ENCODE peak calls at places on chromosomes 11 and 22, in eight cellular contexts. Y is IMR-90, C is neural crest cell, S is psoas muscle, D is uterus, R is fibroblast of the aortic adventitia, K is colonic mucosa, N is CD14-positive monocyte. B is an unnamed sample.

GRCh38 chr11:87352759-87353707 is 315.3 kb downstream of the TMEM135 start:
- DNase-seq in Y (peak; percentile 64), C (peak; percentile 95), S (peak; percentile 84), D (peak; percentile 84), R (peak; percentile 76), K (peak; percentile 85), N (peak; percentile 73), B (peak; percentile 89)

GRCh38 chr11:86673872-86674750 is 1.7 kb upstream of the ME3 start:
- DNase-seq in Y (no peak), C (no peak), S (no peak), D (no peak), R (no peak), K (no peak), N (no peak), B (no peak)

GRCh38 chr11:1815311-1815710 is 19.5 kb upstream of the SYT8 start:
- DNase-seq in Y (no peak), C (no peak), S (no peak), D (no peak), R (no peak), K (no peak), N (no peak), B (no peak)

GRCh38 chr11:119356349-119357031 is 10.0 kb upstream of the MFRP start:
- DNase-seq in Y (peak; percentile 66), C (peak; percentile 85), S (peak; percentile 84), D (peak; percentile 86), R (peak; percentile 73), K (peak; percentile 87), N (peak; percentile 74), B (peak; percentile 88)

GRCh38 chr22:42792909-42793847 is 63.9 kb downstream of the ARFGAP3 start:
- DNase-seq in Y (no peak), C (no peak), S (peak; percentile 56), D (no peak), R (no peak), K (no peak), N (no peak), B (no peak)

GRCh38 chr11:87142594-87142993 is 104.9 kb downstream of the TMEM135 start:
- DNase-seq in Y (no peak), C (no peak), S (no peak), D (no peak), R (no peak), K (no peak), N (no peak), B (no peak)

GRCh38 chr11:65547446-65548125 is 10.6 kb downstream of the LTBP3 start:
- DNase-seq in Y (no peak), C (no peak), S (no peak), D (no peak), R (no peak), K (no peak), N (no peak), B (no peak)

GRCh38 chr22:46057206-46057605 is 80.2 kb upstream of the WNT7B start:
- DNase-seq in Y (no peak), C (no peak), S (no peak), D (peak; percentile 45), R (peak; percentile 62), K (no peak), N (no peak), B (peak; percentile 22)

GRCh38 chr11:128448487-128448886 is 138.9 kb downstream of the ETS1 start:
- DNase-seq in Y (peak; percentile 87), C (no peak), S (no peak), D (no peak), R (peak; percentile 27), K (peak; percentile 86), N (no peak), B (peak; percentile 82)

GRCh38 chr11:85930879-85931366 is 75.7 kb downstream of the CCDC83 start:
- DNase-seq in Y (no peak), C (no peak), S (no peak), D (no peak), R (no peak), K (no peak), N (no peak), B (no peak)

GRCh38 chr11:76317296-76317695 is 63.6 kb downstream of the THAP12 start:
- DNase-seq in Y (no peak), C (no peak), S (no peak), D (no peak), R (no peak), K (no peak), N (no peak), B (no peak)

GRCh38 chr11:12066056-12066798 is 44.2 kb upstream of the MICAL2 start:
- DNase-seq in Y (peak; percentile 98), C (no peak), S (no peak), D (no peak), R (peak; percentile 89), K (no peak), N (peak; percentile 63), B (no peak)

GRCh38 chr11:132312616-132313210 is 942.3 kb downstream of the NTM start:
- DNase-seq in Y (peak; percentile 46), C (peak; percentile 18), S (no peak), D (no peak), R (peak; percentile 33), K (no peak), N (no peak), B (no peak)

GRCh38 chr11:77557553-77557952 is 32.2 kb upstream of the AQP11 start:
- DNase-seq in Y (peak; percentile 9), C (no peak), S (no peak), D (no peak), R (no peak), K (peak; percentile 35), N (no peak), B (peak; percentile 50)

GRCh38 chr22:37930270-37930951 is 23.0 kb downstream of the C22orf23 start:
- DNase-seq in Y (peak; percentile 14), C (no peak), S (no peak), D (no peak), R (peak; percentile 33), K (no peak), N (no peak), B (no peak)

GRCh38 chr11:83070878-83071640 is 638 bp downstream of the RAB30 start:
- DNase-seq in Y (peak; percentile 26), C (no peak), S (peak; percentile 52), D (peak; percentile 66), R (peak; percentile 41), K (peak; percentile 46), N (no peak), B (peak; percentile 63)

GRCh38 chr22:25162561-25162960 is 37.1 kb upstream of the CRYBB3 start:
- DNase-seq in Y (no peak), C (no peak), S (no peak), D (no peak), R (no peak), K (no peak), N (no peak), B (no peak)

GRCh38 chr11:73969991-73970800 is 12.4 kb downstream of the UCP2 start:
- DNase-seq in Y (no peak), C (no peak), S (no peak), D (no peak), R (no peak), K (no peak), N (peak; percentile 36), B (peak; percentile 28)

GRCh38 chr11:100927579-100927978 is 202.0 kb downstream of the PGR start:
- DNase-seq in Y (no peak), C (no peak), S (no peak), D (no peak), R (no peak), K (no peak), N (no peak), B (no peak)

GRCh38 chr11:43269229-43269928 is 42.4 kb upstream of the API5 start:
- DNase-seq in Y (no peak), C (no peak), S (no peak), D (no peak), R (no peak), K (no peak), N (no peak), B (no peak)

GRCh38 chr11:6468712-6469495 is 4.8 kb downstream of the TRIM3 start:
- DNase-seq in Y (peak; percentile 87), C (peak; percentile 68), S (peak; percentile 84), D (peak; percentile 89), R (peak; percentile 81), K (peak; percentile 91), N (peak; percentile 83), B (peak; percentile 82)

GRCh38 chr11:8258289-8258688 is 5.4 kb downstream of the LMO1 start:
- DNase-seq in Y (no peak), C (no peak), S (peak; percentile 52), D (no peak), R (no peak), K (no peak), N (peak; percentile 36), B (no peak)

GRCh38 chr11:134864233-134864967 is 452.4 kb upstream of the B3GAT1 start:
- DNase-seq in Y (no peak), C (no peak), S (no peak), D (no peak), R (no peak), K (no peak), N (no peak), B (no peak)

GRCh38 chr11:737366-737765 is 9.9 kb upstream of the TALDO1 start:
- DNase-seq in Y (no peak), C (no peak), S (no peak), D (no peak), R (no peak), K (no peak), N (no peak), B (no peak)

GRCh38 chr11:95435192-95435591 is 204.2 kb upstream of the SESN3 start:
- DNase-seq in Y (no peak), C (no peak), S (no peak), D (no peak), R (no peak), K (no peak), N (no peak), B (no peak)
- TF ChIP-seq CTCF in Y (no peak), C (no peak), S (no peak), D (no peak), R (no peak), K (no peak), N (no peak), B (no peak)

GRCh38 chr22:22397292-22397870 is 111.2 kb downstream of the ZNF280B start:
- DNase-seq in Y (no peak), C (peak; percentile 46), S (peak; percentile 33), D (no peak), R (peak; percentile 62), K (no peak), N (no peak), B (no peak)
- TF ChIP-seq CTCF in Y (no peak), C (no peak), S (no peak), D (no peak), R (peak; percentile 43), K (no peak), N (no peak), B (no peak)

DNA sequence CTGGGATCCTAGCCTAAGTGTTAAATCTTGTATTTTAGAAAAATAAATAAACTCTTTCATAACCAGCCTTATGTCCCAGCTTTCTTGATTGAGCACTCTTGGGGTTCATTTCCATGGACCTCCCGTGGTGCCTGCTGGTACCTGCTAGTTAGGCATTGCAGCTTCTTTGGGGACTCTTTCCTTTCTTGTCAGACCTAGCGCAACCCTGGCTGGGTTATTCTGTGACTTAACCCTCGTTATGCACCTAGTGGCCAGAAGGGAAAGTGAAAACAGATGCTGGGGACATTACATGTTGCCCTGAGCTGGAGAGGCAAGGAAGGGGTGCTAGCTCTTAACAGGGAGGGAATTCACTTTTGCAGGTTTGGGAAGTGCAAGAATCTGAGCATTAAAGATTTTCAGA is 46.8 kb downstream of the APIP start:
- DNase-seq in Y (no peak), C (no peak), S (no peak), D (no peak), R (no peak), K (no peak), N (no peak), B (no peak)
- TF ChIP-seq CTCF in Y (no peak), C (peak; percentile 41), S (no peak), D (no peak), R (peak; percentile 22), K (no peak), N (no peak), B (no peak)

GRCh38 chr22:30767656-30768055 is 73.0 kb downstream of the OSBP2 start:
- DNase-seq in Y (no peak), C (no peak), S (no peak), D (no peak), R (no peak), K (peak; percentile 26), N (no peak), B (peak; percentile 51)

GRCh38 chr22:30763815-30764686 is 69.4 kb downstream of the OSBP2 start:
- DNase-seq in Y (peak; percentile 86), C (peak; percentile 51), S (peak; percentile 21), D (no peak), R (peak; percentile 88), K (peak; percentile 56), N (no peak), B (no peak)
- TF ChIP-seq CTCF in Y (peak; percentile 90), C (peak; percentile 88), S (peak; percentile 59), D (peak; percentile 40), R (peak; percentile 73), K (peak; percentile 51), N (peak; percentile 76), B (peak; percentile 29)